ENCODE peak calls at places on chromosomes 4 and X, in eight cellular contexts. S is body of pancreas, O is A549, Y is right lobe of liver, F is heart left ventricle, M is breast epithelium, Q is IMR-90, C is tibial nerve. X is an unnamed sample.

GRCh38 chrX:22650691-22651090 is 349.1 kb upstream of the DDX53 start:
- DNase-seq in S (no peak), O (no peak), Y (no peak), F (no peak), M (no peak), Q (no peak), C (peak; percentile 42), X (peak; percentile 61)

GRCh38 chr4:156968479-156968984 is 3.1 kb downstream of the PDGFC start:
- DNase-seq in S (peak; percentile 69), O (peak; percentile 25), Y (peak; percentile 61), F (no peak), M (peak; percentile 44), Q (peak; percentile 85), C (peak; percentile 49), X (peak; percentile 61)

GRCh38 chr4:94349193-94349592 is 6.6 kb upstream of the HPGDS start:
- DNase-seq in S (no peak), O (no peak), Y (no peak), F (no peak), M (no peak), Q (peak; percentile 27), C (no peak), X (no peak)

GRCh38 chr4:157992038-157992706 is 180.7 kb downstream of the GASK1B start:
- DNase-seq in S (peak; percentile 45), O (peak; percentile 13), Y (no peak), F (no peak), M (no peak), Q (peak; percentile 77), C (no peak), X (peak; percentile 5)

GRCh38 chr4:153483432-153484418 is 17.6 kb downstream of the TMEM131L start:
- DNase-seq in S (no peak), O (no peak), Y (no peak), F (no peak), M (no peak), Q (peak; percentile 47), C (no peak), X (no peak)

GRCh38 chr4:159101983-159102622 is 776 bp upstream of the RAPGEF2 start:
- DNase-seq in S (no peak), O (no peak), Y (no peak), F (no peak), M (no peak), Q (no peak), C (no peak), X (no peak)

GRCh38 chr4:815464-816146 is 10.3 kb downstream of the CPLX1 start:
- DNase-seq in S (no peak), O (no peak), Y (no peak), F (no peak), M (no peak), Q (no peak), C (no peak), X (no peak)

GRCh38 chrX:124555036-124555595 is 208.8 kb downstream of the SH2D1A start:
- DNase-seq in S (no peak), O (no peak), Y (no peak), F (no peak), M (no peak), Q (peak; percentile 68), C (no peak), X (no peak)

GRCh38 chr4:83686166-83686565 is 150.3 kb downstream of the GPAT3 start:
- DNase-seq in S (no peak), O (no peak), Y (no peak), F (no peak), M (no peak), Q (peak; percentile 22), C (no peak), X (no peak)

GRCh38 chr4:183360161-183360919 is 38.1 kb upstream of the CLDN24 start:
- DNase-seq in S (no peak), O (no peak), Y (no peak), F (no peak), M (no peak), Q (peak; percentile 23), C (no peak), X (no peak)

GRCh38 chr4:150354214-150354796 is 227.6 kb upstream of the MAB21L2 start:
- DNase-seq in S (no peak), O (no peak), Y (no peak), F (no peak), M (no peak), Q (no peak), C (no peak), X (no peak)

GRCh38 chr4:121370729-121371325 is 10.0 kb downstream of the QRFPR start:
- DNase-seq in S (peak; percentile 33), O (no peak), Y (no peak), F (peak; percentile 30), M (no peak), Q (peak; percentile 33), C (peak; percentile 45), X (no peak)

GRCh38 chr4:152981278-152981677 is 45.2 kb downstream of the FHDC1 start:
- DNase-seq in S (no peak), O (no peak), Y (no peak), F (no peak), M (no peak), Q (peak; percentile 15), C (no peak), X (no peak)

GRCh38 chrX:3585719-3586118 is 127.7 kb downstream of the PRKX start:
- DNase-seq in S (no peak), O (no peak), Y (no peak), F (no peak), M (no peak), Q (no peak), C (no peak), X (no peak)

GRCh38 chr4:99462875-99463464 is 27.8 kb upstream of the ADH7 start:
- DNase-seq in S (peak; percentile 70), O (peak; percentile 53), Y (peak; percentile 68), F (peak; percentile 31), M (peak; percentile 20), Q (peak; percentile 72), C (no peak), X (peak; percentile 19)

DNA sequence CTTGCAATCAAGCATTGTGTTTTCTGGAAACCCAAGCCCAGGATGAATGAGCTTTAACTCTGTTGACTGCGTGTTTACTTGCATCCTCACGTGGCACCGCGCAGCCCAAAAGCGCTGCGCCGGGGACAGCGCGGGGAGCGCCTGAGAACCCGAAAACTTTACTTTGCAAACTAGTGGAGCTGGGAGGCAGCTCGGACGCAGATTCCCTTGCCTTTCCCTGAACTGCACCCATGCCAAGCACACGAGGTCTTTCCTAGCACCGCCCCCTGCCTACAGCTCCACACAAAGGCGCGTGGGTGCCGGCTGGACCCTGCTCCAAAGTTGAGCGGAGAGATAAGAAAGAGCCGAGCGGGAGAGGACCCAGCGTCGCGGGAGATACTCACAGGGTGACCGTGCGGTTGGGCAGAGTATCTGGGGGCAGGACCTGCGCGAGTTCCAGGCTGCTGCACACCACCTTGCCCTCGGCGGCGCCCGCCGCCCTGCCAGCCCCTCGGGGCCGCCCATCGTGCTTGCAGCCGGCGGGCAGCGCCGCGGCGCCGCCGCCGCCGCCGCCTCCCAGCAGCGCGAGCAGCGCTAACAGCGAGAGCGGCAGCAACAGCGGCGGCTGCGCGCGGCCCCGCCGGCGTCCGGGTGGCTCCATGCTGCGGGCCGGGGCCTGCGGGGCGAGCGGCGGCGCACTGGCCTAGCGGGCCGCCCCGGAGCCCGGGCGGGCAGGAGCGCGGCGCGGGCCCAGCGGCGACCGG is 550 bp downstream of the ADGRA3 start:
- DNase-seq in S (peak; percentile 78), O (peak; percentile 74), Y (peak; percentile 90), F (peak; percentile 59), M (peak; percentile 35), Q (peak; percentile 64), C (peak; percentile 29), X (peak; percentile 76)
- TF ChIP-seq POLR2A in S (peak; percentile 15), O (peak; percentile 25), Y (peak; percentile 20), F (no peak), M (no peak), Q (peak; percentile 26), C (no peak), X (peak; percentile 54)

GRCh38 chrX:34915463-34916225 is 27.0 kb upstream of the FAM47B start:
- DNase-seq in S (no peak), O (no peak), Y (no peak), F (no peak), M (no peak), Q (no peak), C (no peak), X (no peak)

GRCh38 chrX:34918091-34918736 is 24.4 kb upstream of the FAM47B start:
- DNase-seq in S (no peak), O (peak; percentile 8), Y (no peak), F (no peak), M (no peak), Q (peak; percentile 66), C (no peak), X (no peak)

GRCh38 chrX:34917146-34917545 is 25.4 kb upstream of the FAM47B start:
- DNase-seq in S (no peak), O (no peak), Y (no peak), F (no peak), M (no peak), Q (peak; percentile 7), C (no peak), X (no peak)

DNA sequence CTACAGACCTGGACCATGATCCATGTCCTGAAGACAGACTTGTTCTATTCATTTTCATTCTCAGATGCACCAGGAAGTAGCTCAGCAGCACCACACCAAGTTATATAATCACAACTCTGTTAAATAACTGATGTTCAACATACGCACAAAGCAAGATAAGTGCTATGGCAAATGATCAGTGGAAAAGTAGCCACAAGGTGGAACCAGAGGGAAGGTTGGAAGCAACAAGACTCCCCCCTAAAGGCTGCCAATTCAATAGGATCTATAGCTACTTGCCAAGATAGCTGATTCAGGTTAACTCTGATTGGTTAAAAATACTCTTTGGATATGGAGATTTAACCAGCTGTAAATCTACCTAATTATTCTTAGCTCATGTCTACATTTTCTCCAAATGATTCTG is 23.7 kb upstream of the FAM47B start:
- DNase-seq in S (peak; percentile 24), O (peak; percentile 29), Y (no peak), F (no peak), M (no peak), Q (peak; percentile 75), C (no peak), X (no peak)
- TF ChIP-seq CTCF in S (peak; percentile 20), O (peak; percentile 58), Y (peak; percentile 47), F (peak; percentile 34), M (no peak), Q (peak; percentile 53), C (peak; percentile 10), X (no peak)

DNA sequence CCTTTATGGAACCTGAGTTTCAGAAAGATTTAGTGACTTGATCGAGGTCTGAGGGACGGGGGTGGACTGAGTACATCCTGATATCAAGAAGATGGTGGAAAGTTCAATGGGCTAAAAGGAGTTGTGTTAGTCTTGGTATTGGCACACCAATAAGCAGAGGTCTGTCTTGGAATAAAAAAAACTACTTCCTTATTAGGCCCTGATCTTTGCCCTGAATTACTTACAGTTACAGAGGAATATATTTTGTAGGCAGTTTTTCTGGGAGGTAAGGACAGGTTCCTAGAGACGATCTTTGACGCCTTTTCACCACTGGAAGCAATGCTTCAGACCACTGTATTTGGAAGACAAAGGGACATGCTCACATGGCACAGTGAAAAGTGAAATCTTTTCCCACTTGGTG is 673 bp upstream of the XK start:
- DNase-seq in S (no peak), O (no peak), Y (no peak), F (no peak), M (no peak), Q (no peak), C (no peak), X (no peak)
- H3K4me3 ChIP-seq in S (no peak overlapping the region), O (peak overlapping the region; percentile 54), Y (no peak overlapping the region), F (no peak overlapping the region), M (no peak overlapping the region), Q (no peak overlapping the region), C (peak overlapping the region; percentile 61), X (peak overlapping the region; percentile 58)

GRCh38 chr4:169437299-169438047 is 166.7 kb upstream of the SH3RF1 start:
- DNase-seq in S (no peak), O (no peak), Y (no peak), F (no peak), M (no peak), Q (no peak), C (no peak), X (no peak)
- TF ChIP-seq POLR2A in S (no peak), O (no peak), Y (no peak), F (no peak), M (no peak), Q (no peak), C (no peak), X (no peak)

X was measured in gastrocnemius medialis.